ENCODE peak calls at places on chromosomes 7 and 10, in ten cellular contexts. One of them, this sample, is unnamed.

GRCh38 chr7:148863324-148863723 is 20.8 kb downstream of the EZH2 start:
- DNase-seq in fibroblast of pulmonary artery: no peak
- DNase-seq in A549: no peak
- DNase-seq in cardiac muscle cell: no peak
- DNase-seq in HepG2: no peak
- DNase-seq in IMR-90: no peak
- DNase-seq in suprapubic skin: no peak
- DNase-seq in retinal pigment epithelial cell: no peak
- DNase-seq in endodermal cell: no peak
- DNase-seq in heart right ventricle: no peak
- DNase-seq in this sample: no peak

GRCh38 chr10:93352638-93353383 is 129.3 kb downstream of the MYOF start:
- DNase-seq in fibroblast of pulmonary artery: peak
- DNase-seq in A549: peak
- DNase-seq in cardiac muscle cell: peak
- DNase-seq in HepG2: peak
- DNase-seq in endodermal cell: peak
- DNase-seq in IMR-90: peak
- DNase-seq in retinal pigment epithelial cell: no peak
- DNase-seq in suprapubic skin: no peak
- DNase-seq in heart right ventricle: no peak
- DNase-seq in this sample: peak

GRCh38 chr10:100766693-100767427 is 21.5 kb downstream of the PAX2 start:
- DNase-seq in HepG2: peak
- DNase-seq in endodermal cell: peak
- DNase-seq in cardiac muscle cell: no peak
- DNase-seq in retinal pigment epithelial cell: no peak
- DNase-seq in fibroblast of pulmonary artery: no peak
- DNase-seq in suprapubic skin: no peak
- DNase-seq in A549: peak
- DNase-seq in heart right ventricle: no peak
- DNase-seq in IMR-90: no peak
- DNase-seq in this sample: no peak

GRCh38 chr7:55016061-55016745 is 2.6 kb upstream of the EGFR start:
- DNase-seq in fibroblast of pulmonary artery: peak
- DNase-seq in cardiac muscle cell: no peak
- DNase-seq in suprapubic skin: no peak
- DNase-seq in IMR-90: no peak
- DNase-seq in endodermal cell: no peak
- DNase-seq in heart right ventricle: no peak
- DNase-seq in retinal pigment epithelial cell: no peak
- DNase-seq in HepG2: no peak
- DNase-seq in A549: no peak
- DNase-seq in this sample: no peak

GRCh38 chr10:103197177-103197576 is 4.1 kb upstream of the NT5C2 start:
- DNase-seq in HepG2: peak
- DNase-seq in suprapubic skin: no peak
- DNase-seq in endodermal cell: no peak
- DNase-seq in IMR-90: peak
- DNase-seq in fibroblast of pulmonary artery: peak
- DNase-seq in A549: peak
- DNase-seq in retinal pigment epithelial cell: peak
- DNase-seq in heart right ventricle: peak
- DNase-seq in cardiac muscle cell: peak
- DNase-seq in this sample: peak

GRCh38 chr7:135771961-135772638 is 23.5 kb upstream of the FAM180A start:
- DNase-seq in endodermal cell: no peak
- DNase-seq in HepG2: no peak
- DNase-seq in A549: no peak
- DNase-seq in suprapubic skin: no peak
- DNase-seq in retinal pigment epithelial cell: peak
- DNase-seq in fibroblast of pulmonary artery: peak
- DNase-seq in cardiac muscle cell: peak
- DNase-seq in heart right ventricle: no peak
- DNase-seq in IMR-90: peak
- DNase-seq in this sample: peak

GRCh38 chr10:124641282-124642075 is 102.7 kb downstream of the FAM53B start:
- DNase-seq in endodermal cell: no peak
- DNase-seq in IMR-90: peak
- DNase-seq in suprapubic skin: no peak
- DNase-seq in A549: no peak
- DNase-seq in fibroblast of pulmonary artery: peak
- DNase-seq in retinal pigment epithelial cell: no peak
- DNase-seq in HepG2: no peak
- DNase-seq in cardiac muscle cell: peak
- DNase-seq in heart right ventricle: peak
- DNase-seq in this sample: peak

GRCh38 chr10:75397571-75397921 is 4.0 kb downstream of the ZNF503 start:
- DNase-seq in suprapubic skin: no peak
- DNase-seq in IMR-90: no peak
- DNase-seq in endodermal cell: no peak
- DNase-seq in HepG2: no peak
- DNase-seq in A549: no peak
- DNase-seq in heart right ventricle: no peak
- DNase-seq in cardiac muscle cell: peak
- DNase-seq in retinal pigment epithelial cell: no peak
- DNase-seq in fibroblast of pulmonary artery: no peak
- DNase-seq in this sample: no peak

GRCh38 chr10:129760416-129760815 is 203.7 kb downstream of the EBF3 start:
- DNase-seq in IMR-90: no peak
- DNase-seq in suprapubic skin: no peak
- DNase-seq in retinal pigment epithelial cell: no peak
- DNase-seq in endodermal cell: no peak
- DNase-seq in A549: no peak
- DNase-seq in fibroblast of pulmonary artery: no peak
- DNase-seq in HepG2: no peak
- DNase-seq in cardiac muscle cell: no peak
- DNase-seq in heart right ventricle: no peak
- DNase-seq in this sample: no peak

GRCh38 chr10:95559466-95559865 is 1.7 kb downstream of the SORBS1 start:
- DNase-seq in fibroblast of pulmonary artery: no peak
- DNase-seq in cardiac muscle cell: no peak
- DNase-seq in suprapubic skin: peak
- DNase-seq in A549: no peak
- DNase-seq in IMR-90: no peak
- DNase-seq in HepG2: no peak
- DNase-seq in endodermal cell: peak
- DNase-seq in heart right ventricle: no peak
- DNase-seq in retinal pigment epithelial cell: no peak
- DNase-seq in this sample: no peak

GRCh38 chr10:95561200-95562177 is at the start of gene SORBS1:
- DNase-seq in endodermal cell: peak
- DNase-seq in heart right ventricle: peak
- DNase-seq in IMR-90: peak
- DNase-seq in cardiac muscle cell: peak
- DNase-seq in retinal pigment epithelial cell: peak
- DNase-seq in A549: peak
- DNase-seq in suprapubic skin: peak
- DNase-seq in HepG2: peak
- DNase-seq in fibroblast of pulmonary artery: peak
- DNase-seq in this sample: peak

GRCh38 chr10:95556994-95557767 is 4.0 kb downstream of the SORBS1 start:
- DNase-seq in heart right ventricle: no peak
- DNase-seq in suprapubic skin: peak
- DNase-seq in IMR-90: no peak
- DNase-seq in endodermal cell: no peak
- DNase-seq in cardiac muscle cell: no peak
- DNase-seq in fibroblast of pulmonary artery: no peak
- DNase-seq in retinal pigment epithelial cell: no peak
- DNase-seq in A549: no peak
- DNase-seq in HepG2: no peak
- DNase-seq in this sample: no peak

GRCh38 chr10:95560288-95561199 is 627 bp downstream of the SORBS1 start:
- DNase-seq in IMR-90: peak
- DNase-seq in heart right ventricle: peak
- DNase-seq in suprapubic skin: peak
- DNase-seq in A549: no peak
- DNase-seq in retinal pigment epithelial cell: no peak
- DNase-seq in endodermal cell: peak
- DNase-seq in cardiac muscle cell: peak
- DNase-seq in HepG2: no peak
- DNase-seq in fibroblast of pulmonary artery: peak
- DNase-seq in this sample: peak

DNA sequence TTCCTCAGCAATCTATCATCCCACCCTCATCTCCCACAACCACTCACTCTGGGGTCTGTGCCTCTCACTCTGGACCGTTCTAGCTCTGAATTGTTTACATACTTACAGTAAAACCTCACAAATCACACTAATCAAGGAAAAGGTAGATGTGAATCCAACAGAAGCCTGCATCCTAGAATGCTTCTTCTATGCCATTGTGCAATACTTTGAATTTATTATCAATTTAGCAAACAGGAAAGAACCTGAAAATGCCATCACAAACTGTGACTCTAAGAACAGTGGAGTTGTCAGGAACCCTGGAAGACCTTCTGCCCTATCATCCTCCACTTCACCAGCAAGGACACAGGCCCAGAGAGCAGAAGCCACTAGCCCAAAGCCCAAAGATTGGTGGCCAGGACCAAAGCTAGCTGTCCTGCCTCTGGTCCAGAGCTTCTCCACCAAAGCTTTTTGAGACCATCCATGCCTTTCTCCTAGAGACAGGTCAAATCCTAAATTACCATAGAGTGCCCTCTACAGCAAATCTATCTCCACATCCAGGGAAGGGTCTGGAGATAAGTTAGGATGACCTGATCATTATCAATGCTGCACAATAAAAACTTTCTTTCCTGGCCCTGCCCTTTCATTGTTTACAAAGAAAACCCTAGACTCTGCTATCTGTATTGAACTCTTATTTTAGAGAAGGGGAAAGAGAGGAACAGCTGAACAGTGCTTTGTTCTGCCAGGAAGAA is 2.4 kb downstream of the SORBS1 start:
- DNase-seq in endodermal cell: no peak
- DNase-seq in HepG2: no peak
- DNase-seq in heart right ventricle: no peak
- DNase-seq in fibroblast of pulmonary artery: no peak
- DNase-seq in IMR-90: no peak
- DNase-seq in suprapubic skin: peak
- DNase-seq in cardiac muscle cell: no peak
- DNase-seq in retinal pigment epithelial cell: no peak
- DNase-seq in A549: no peak
- DNase-seq in this sample: no peak
- H3K4me3 ChIP-seq in endodermal cell: no peak
- H3K4me3 ChIP-seq in HepG2: peak
- H3K4me3 ChIP-seq in heart right ventricle: peak
- H3K4me3 ChIP-seq in fibroblast of pulmonary artery: no peak
- H3K4me3 ChIP-seq in IMR-90: no peak
- H3K4me3 ChIP-seq in suprapubic skin: peak
- H3K4me3 ChIP-seq in cardiac muscle cell: no peak
- H3K4me3 ChIP-seq in retinal pigment epithelial cell: no peak
- H3K4me3 ChIP-seq in A549: no peak
- H3K4me3 ChIP-seq in this sample: no peak

GRCh38 chr7:102248456-102249395 is 37.9 kb upstream of the SH2B2 start:
- DNase-seq in IMR-90: no peak
- DNase-seq in endodermal cell: peak
- DNase-seq in heart right ventricle: no peak
- DNase-seq in retinal pigment epithelial cell: no peak
- DNase-seq in cardiac muscle cell: no peak
- DNase-seq in A549: no peak
- DNase-seq in fibroblast of pulmonary artery: no peak
- DNase-seq in HepG2: no peak
- DNase-seq in suprapubic skin: no peak
- DNase-seq in this sample: no peak
- TF ChIP-seq CTCF in IMR-90: no peak
- TF ChIP-seq CTCF in endodermal cell: no peak
- TF ChIP-seq CTCF in heart right ventricle: no peak
- TF ChIP-seq CTCF in retinal pigment epithelial cell: no peak
- TF ChIP-seq CTCF in cardiac muscle cell: no peak
- TF ChIP-seq CTCF in A549: no peak
- TF ChIP-seq CTCF in fibroblast of pulmonary artery: no peak
- TF ChIP-seq CTCF in HepG2: no peak
- TF ChIP-seq CTCF in suprapubic skin: no peak
- TF ChIP-seq CTCF in this sample: no peak

GRCh38 chr10:29850371-29850770 is 209.0 kb downstream of the JCAD start:
- DNase-seq in HepG2: no peak
- DNase-seq in retinal pigment epithelial cell: no peak
- DNase-seq in suprapubic skin: no peak
- DNase-seq in IMR-90: no peak
- DNase-seq in heart right ventricle: no peak
- DNase-seq in fibroblast of pulmonary artery: no peak
- DNase-seq in endodermal cell: no peak
- DNase-seq in A549: no peak
- DNase-seq in cardiac muscle cell: no peak
- DNase-seq in this sample: no peak

GRCh38 chr10:29851241-29851640 is 208.1 kb downstream of the JCAD start:
- DNase-seq in IMR-90: no peak
- DNase-seq in retinal pigment epithelial cell: no peak
- DNase-seq in suprapubic skin: no peak
- DNase-seq in endodermal cell: no peak
- DNase-seq in cardiac muscle cell: no peak
- DNase-seq in HepG2: no peak
- DNase-seq in A549: no peak
- DNase-seq in fibroblast of pulmonary artery: no peak
- DNase-seq in heart right ventricle: no peak
- DNase-seq in this sample: no peak

GRCh38 chr10:29849886-29850285 is 209.5 kb downstream of the JCAD start:
- DNase-seq in A549: no peak
- DNase-seq in IMR-90: peak
- DNase-seq in HepG2: no peak
- DNase-seq in heart right ventricle: no peak
- DNase-seq in retinal pigment epithelial cell: no peak
- DNase-seq in suprapubic skin: no peak
- DNase-seq in cardiac muscle cell: no peak
- DNase-seq in endodermal cell: no peak
- DNase-seq in fibroblast of pulmonary artery: no peak
- DNase-seq in this sample: peak

GRCh38 chr10:29846881-29847280 is 212.1 kb upstream of the SVIL start:
- DNase-seq in heart right ventricle: no peak
- DNase-seq in suprapubic skin: no peak
- DNase-seq in cardiac muscle cell: no peak
- DNase-seq in HepG2: no peak
- DNase-seq in retinal pigment epithelial cell: no peak
- DNase-seq in endodermal cell: no peak
- DNase-seq in IMR-90: no peak
- DNase-seq in A549: no peak
- DNase-seq in fibroblast of pulmonary artery: no peak
- DNase-seq in this sample: no peak

GRCh38 chr10:29849434-29849833 is 210.0 kb downstream of the JCAD start:
- DNase-seq in heart right ventricle: no peak
- DNase-seq in A549: no peak
- DNase-seq in IMR-90: peak
- DNase-seq in retinal pigment epithelial cell: no peak
- DNase-seq in cardiac muscle cell: peak
- DNase-seq in HepG2: no peak
- DNase-seq in suprapubic skin: no peak
- DNase-seq in endodermal cell: no peak
- DNase-seq in fibroblast of pulmonary artery: peak
- DNase-seq in this sample: peak
- H3K4me3 ChIP-seq in heart right ventricle: peak
- H3K4me3 ChIP-seq in A549: no peak
- H3K4me3 ChIP-seq in IMR-90: peak
- H3K4me3 ChIP-seq in retinal pigment epithelial cell: no peak
- H3K4me3 ChIP-seq in cardiac muscle cell: no peak
- H3K4me3 ChIP-seq in HepG2: no peak
- H3K4me3 ChIP-seq in suprapubic skin: peak
- H3K4me3 ChIP-seq in endodermal cell: no peak
- H3K4me3 ChIP-seq in fibroblast of pulmonary artery: peak
- H3K4me3 ChIP-seq in this sample: peak

GRCh38 chr10:70265032-70265689 is 18.6 kb downstream of the NPFFR1 start:
- DNase-seq in IMR-90: no peak
- DNase-seq in cardiac muscle cell: no peak
- DNase-seq in HepG2: peak
- DNase-seq in endodermal cell: peak
- DNase-seq in heart right ventricle: no peak
- DNase-seq in suprapubic skin: no peak
- DNase-seq in retinal pigment epithelial cell: no peak
- DNase-seq in A549: peak
- DNase-seq in fibroblast of pulmonary artery: no peak
- DNase-seq in this sample: peak
- TF ChIP-seq CTCF in IMR-90: peak
- TF ChIP-seq CTCF in cardiac muscle cell: peak
- TF ChIP-seq CTCF in HepG2: peak
- TF ChIP-seq CTCF in endodermal cell: peak
- TF ChIP-seq CTCF in heart right ventricle: peak
- TF ChIP-seq CTCF in suprapubic skin: no peak
- TF ChIP-seq CTCF in retinal pigment epithelial cell: peak
- TF ChIP-seq CTCF in A549: peak
- TF ChIP-seq CTCF in fibroblast of pulmonary artery: peak
- TF ChIP-seq CTCF in this sample: peak

This sample was measured in choroid plexus epithelial cell.